ENCODE peak calls at places on chromosomes 16 and 17, in ten cellular contexts. Q, L, U, V, A, Z, B, H, C and R are unnamed samples.

GRCh38 chr16:86519649-86520316 is 9.5 kb downstream of the FOXF1 start:
- DNase-seq in Q (peak; percentile 54), L (peak; percentile 60), U (no peak), V (no peak), A (no peak), Z (peak; percentile 59), B (peak; percentile 29), H (peak; percentile 48), C (peak; percentile 60), R (peak; percentile 54)

GRCh38 chr16:48447428-48447827 is 62.2 kb upstream of the SIAH1 start:
- DNase-seq in Q (no peak), L (no peak), U (no peak), V (no peak), A (no peak), Z (no peak), B (no peak), H (no peak), C (no peak), R (no peak)

GRCh38 chr17:74176546-74177001 is 26.9 kb upstream of the RPL38 start:
- DNase-seq in Q (peak; percentile 42), L (peak; percentile 72), U (no peak), V (peak; percentile 54), A (no peak), Z (peak; percentile 63), B (peak; percentile 28), H (peak; percentile 60), C (peak; percentile 29), R (no peak)

GRCh38 chr17:74881073-74881472 is 8.3 kb upstream of the FDXR start:
- DNase-seq in Q (no peak), L (no peak), U (no peak), V (no peak), A (no peak), Z (no peak), B (no peak), H (no peak), C (no peak), R (no peak)

GRCh38 chr17:52606098-52606497 is 447.6 kb upstream of the CA10 start:
- DNase-seq in Q (no peak), L (no peak), U (no peak), V (no peak), A (no peak), Z (no peak), B (no peak), H (no peak), C (no peak), R (no peak)

GRCh38 chr16:87968541-87968940 is 17.3 kb downstream of the BANP start:
- DNase-seq in Q (no peak), L (no peak), U (no peak), V (no peak), A (no peak), Z (no peak), B (no peak), H (no peak), C (no peak), R (no peak)

GRCh38 chr17:45013021-45013997 is 38.1 kb downstream of the DCAKD start:
- DNase-seq in Q (peak; percentile 24), L (no peak), U (no peak), V (no peak), A (no peak), Z (no peak), B (no peak), H (no peak), C (no peak), R (no peak)

GRCh38 chr16:12305847-12306246 is 329.3 kb downstream of the SNX29 start:
- DNase-seq in Q (no peak), L (no peak), U (no peak), V (no peak), A (no peak), Z (no peak), B (no peak), H (no peak), C (no peak), R (no peak)

GRCh38 chr17:41657936-41658335 is 30.7 kb upstream of the EIF1 start:
- DNase-seq in Q (no peak), L (no peak), U (no peak), V (no peak), A (no peak), Z (no peak), B (no peak), H (no peak), C (no peak), R (no peak)

GRCh38 chr17:2685696-2686095 is 25.9 kb downstream of the CLUH start:
- DNase-seq in Q (no peak), L (no peak), U (peak; percentile 15), V (no peak), A (no peak), Z (no peak), B (peak; percentile 13), H (no peak), C (no peak), R (no peak)

GRCh38 chr16:1772362-1772907 is at the start of gene EME2:
- DNase-seq in Q (no peak), L (no peak), U (no peak), V (peak; percentile 54), A (no peak), Z (no peak), B (no peak), H (peak; percentile 16), C (no peak), R (no peak)

GRCh38 chr16:17343729-17344128 is 127.0 kb downstream of the XYLT1 start:
- DNase-seq in Q (no peak), L (no peak), U (no peak), V (no peak), A (no peak), Z (no peak), B (no peak), H (no peak), C (no peak), R (no peak)

GRCh38 chr16:86665319-86665675 is 86.9 kb downstream of the FOXL1 start:
- DNase-seq in Q (no peak), L (no peak), U (no peak), V (no peak), A (no peak), Z (no peak), B (no peak), H (peak; percentile 32), C (no peak), R (no peak)

GRCh38 chr16:53055603-53056527 is 1.1 kb downstream of the CHD9 start:
- DNase-seq in Q (peak; percentile 43), L (peak; percentile 59), U (peak; percentile 37), V (no peak), A (peak; percentile 47), Z (no peak), B (peak; percentile 56), H (peak; percentile 70), C (peak; percentile 30), R (no peak)

DNA sequence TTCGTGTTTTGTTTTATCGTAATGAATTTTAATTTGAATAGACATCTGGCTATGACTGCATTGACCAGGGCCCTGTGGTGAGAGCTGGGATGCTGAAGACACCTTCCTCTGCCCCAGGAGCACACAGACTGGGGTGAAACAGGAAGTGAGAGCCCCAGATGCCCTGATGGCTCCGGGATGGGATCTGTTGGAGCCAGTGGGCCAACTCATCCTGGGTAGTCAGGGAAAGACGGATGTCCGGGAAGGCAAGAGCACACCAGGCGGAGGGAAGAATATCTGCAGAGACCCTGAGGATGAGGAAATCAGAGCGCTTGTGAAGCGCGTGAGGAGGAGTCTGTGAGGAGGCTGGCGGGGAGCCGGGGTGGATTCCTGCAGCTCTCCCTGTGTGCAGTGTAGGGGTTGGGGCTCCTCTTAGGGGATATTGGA is 71.5 kb upstream of the LGALS9 start:
- DNase-seq in Q (peak; percentile 77), L (peak; percentile 21), U (no peak), V (no peak), A (no peak), Z (no peak), B (peak; percentile 50), H (peak; percentile 62), C (peak; percentile 72), R (no peak)
- TF ChIP-seq POLR2A in Q (no peak), L (no peak), U (no peak), V (no peak), A (no peak), Z (no peak), B (no peak), H (no peak), C (no peak), R (no peak)

GRCh38 chr17:78710607-78711006 is 71.5 kb downstream of the CYTH1 start:
- DNase-seq in Q (no peak), L (no peak), U (no peak), V (no peak), A (no peak), Z (no peak), B (no peak), H (no peak), C (no peak), R (no peak)
- TF ChIP-seq POLR2A in Q (no peak), L (no peak), U (no peak), V (no peak), A (no peak), Z (no peak), B (no peak), H (no peak), C (no peak), R (no peak)

DNA sequence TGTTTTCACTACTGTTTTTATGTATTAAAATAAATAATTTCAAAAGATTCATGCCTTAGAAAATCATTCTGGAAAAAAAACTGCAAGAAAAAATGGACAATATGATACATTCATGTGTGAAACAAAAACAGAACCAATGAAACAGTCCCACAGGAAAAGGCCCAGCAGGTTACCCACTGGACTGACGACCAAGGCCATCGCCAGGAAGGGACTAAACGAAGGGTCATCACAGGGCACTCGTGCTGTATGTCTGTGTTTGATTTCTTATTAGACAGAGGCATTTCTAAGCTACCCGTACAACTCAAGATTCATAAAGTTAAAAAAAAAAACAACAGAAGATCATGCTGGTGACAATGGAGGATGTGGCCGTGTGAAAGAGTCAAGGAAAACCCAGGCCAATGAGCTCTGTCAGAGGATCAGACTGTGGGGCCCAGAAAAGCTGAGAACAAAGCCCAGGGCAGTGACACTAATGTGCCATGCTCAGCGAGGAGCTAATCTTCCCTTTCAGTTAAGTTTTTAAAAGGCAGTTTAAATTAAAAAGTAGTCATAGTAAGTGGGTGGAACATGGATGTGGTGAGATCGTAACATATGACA is 31.8 kb downstream of the NSMCE1 start:
- DNase-seq in Q (no peak), L (no peak), U (no peak), V (no peak), A (no peak), Z (no peak), B (no peak), H (no peak), C (no peak), R (no peak)
- TF ChIP-seq POLR2A in Q (no peak), L (no peak), U (no peak), V (no peak), A (no peak), Z (no peak), B (no peak), H (no peak), C (no peak), R (no peak)

DNA sequence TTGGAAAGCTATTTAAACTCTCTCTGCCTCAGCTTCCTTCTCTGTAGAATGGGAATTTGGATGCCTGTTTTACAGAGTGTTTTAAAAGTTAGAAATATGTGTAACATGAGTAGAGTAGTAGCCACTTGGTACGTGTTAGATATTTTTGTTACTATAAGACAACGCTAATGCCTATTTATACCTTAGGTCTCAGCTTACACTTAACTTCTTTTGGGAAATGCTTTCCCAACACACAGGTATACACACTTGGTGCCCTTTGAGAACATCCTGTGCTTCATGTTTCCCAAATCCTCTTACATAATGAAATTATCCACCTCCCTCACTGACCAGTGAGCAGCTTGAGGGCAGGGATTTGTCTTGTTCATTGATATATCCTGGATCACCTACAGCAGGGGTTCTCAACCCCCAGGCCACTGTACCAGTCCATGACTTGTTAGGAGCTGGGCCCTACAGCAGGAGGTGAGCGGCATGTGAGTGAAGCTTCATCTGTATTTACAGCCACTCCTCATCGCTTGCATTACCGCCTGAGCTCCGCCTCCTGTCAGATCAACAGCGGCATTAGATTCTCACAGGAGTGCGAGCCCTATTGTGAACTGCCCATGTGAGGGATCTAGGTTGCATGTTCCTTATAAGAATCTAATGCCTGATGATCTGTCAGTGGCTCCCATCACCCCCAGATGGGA is 33.5 kb downstream of the ARSG start:
- DNase-seq in Q (no peak), L (no peak), U (no peak), V (no peak), A (no peak), Z (no peak), B (no peak), H (no peak), C (no peak), R (no peak)
- TF ChIP-seq POLR2A in Q (no peak), L (no peak), U (no peak), V (no peak), A (no peak), Z (no peak), B (no peak), H (no peak), C (no peak), R (no peak)